ENCODE peak calls at places on chromosomes 16 and 17, in ten cellular contexts. D is colonic mucosa; B is H1; X is heart right ventricle; Z is CD8-positive, alpha-beta memory T cell; V is breast epithelium; T is H9; U is body of pancreas; A is psoas muscle; P is GM12878. N is an unnamed sample.

GRCh38 chr16:57123216-57123968 is 31.0 kb downstream of the CPNE2 start:
- DNase-seq in D (no peak), B (no peak), X (no peak), Z (no peak), V (no peak), T (no peak), U (no peak), A (no peak), P (no peak), N (no peak)

GRCh38 chr16:18050777-18051176 is 285.8 kb downstream of the NPIPA8 start:
- DNase-seq in D (no peak), B (no peak), X (no peak), Z (no peak), V (no peak), T (no peak), U (no peak), A (no peak), P (no peak), N (no peak)

GRCh38 chr17:21275047-21275578 is 9.4 kb upstream of the MAP2K3 start:
- DNase-seq in D (no peak), B (no peak), X (no peak), Z (no peak), V (no peak), T (no peak), U (no peak), A (no peak), P (no peak), N (no peak)

GRCh38 chr16:71526111-71526998 is at the start of gene CHST4:
- DNase-seq in D (no peak), B (peak; percentile 82), X (no peak), Z (no peak), V (no peak), T (peak; percentile 94), U (no peak), A (peak; percentile 13), P (no peak), N (no peak)

GRCh38 chr16:80084614-80085013 is 456.2 kb upstream of the DYNLRB2 start:
- DNase-seq in D (peak; percentile 32), B (peak; percentile 36), X (peak; percentile 46), Z (no peak), V (no peak), T (peak; percentile 76), U (peak; percentile 52), A (peak; percentile 13), P (no peak), N (no peak)

GRCh38 chr16:66036775-66037715 is 329.4 kb upstream of the CDH5 start:
- DNase-seq in D (no peak), B (no peak), X (no peak), Z (no peak), V (no peak), T (no peak), U (no peak), A (peak; percentile 42), P (no peak), N (no peak)

GRCh38 chr17:74290340-74290739 is 16.3 kb downstream of the DNAI2 start:
- DNase-seq in D (no peak), B (no peak), X (no peak), Z (no peak), V (no peak), T (no peak), U (no peak), A (no peak), P (no peak), N (no peak)

GRCh38 chr17:81822312-81822637 is 10.8 kb downstream of the MCRIP1 start:
- DNase-seq in D (no peak), B (no peak), X (no peak), Z (no peak), V (no peak), T (no peak), U (no peak), A (no peak), P (no peak), N (no peak)

GRCh38 chr16:90010676-90011075 is 8.6 kb downstream of the DBNDD1 start:
- DNase-seq in D (no peak), B (no peak), X (no peak), Z (no peak), V (no peak), T (no peak), U (no peak), A (no peak), P (no peak), N (no peak)

GRCh38 chr17:80605326-80606066 is 60.9 kb downstream of the RPTOR start:
- DNase-seq in D (no peak), B (no peak), X (no peak), Z (no peak), V (no peak), T (no peak), U (no peak), A (no peak), P (peak; percentile 85), N (no peak)

GRCh38 chr16:77657016-77657415 is 65.3 kb upstream of the NUDT7 start:
- DNase-seq in D (no peak), B (no peak), X (no peak), Z (no peak), V (no peak), T (peak; percentile 69), U (no peak), A (no peak), P (no peak), N (no peak)

GRCh38 chr17:65547253-65547670 is 14.2 kb downstream of the AXIN2 start:
- DNase-seq in D (peak; percentile 95), B (no peak), X (peak; percentile 65), Z (no peak), V (no peak), T (no peak), U (peak; percentile 79), A (peak; percentile 44), P (no peak), N (no peak)

GRCh38 chr16:22424161-22424937 is 49.9 kb upstream of the CDR2 start:
- DNase-seq in D (no peak), B (no peak), X (no peak), Z (no peak), V (no peak), T (no peak), U (peak; percentile 87), A (peak; percentile 74), P (no peak), N (no peak)

GRCh38 chr16:3977376-3977775 is 96.9 kb upstream of the CREBBP start:
- DNase-seq in D (no peak), B (no peak), X (no peak), Z (no peak), V (no peak), T (no peak), U (no peak), A (no peak), P (no peak), N (no peak)

GRCh38 chr17:47895254-47895855 is 681 bp upstream of the SP2 start:
- DNase-seq in D (peak; percentile 55), B (no peak), X (no peak), Z (no peak), V (no peak), T (no peak), U (peak; percentile 37), A (peak; percentile 39), P (no peak), N (peak; percentile 64)

GRCh38 chr17:31595076-31595475 is 203.6 kb downstream of the RAB11FIP4 start:
- DNase-seq in D (no peak), B (no peak), X (no peak), Z (no peak), V (no peak), T (no peak), U (no peak), A (no peak), P (no peak), N (no peak)

GRCh38 chr16:85923153-85924021 is 24.4 kb downstream of the IRF8 start:
- DNase-seq in D (no peak), B (no peak), X (no peak), Z (no peak), V (no peak), T (no peak), U (no peak), A (no peak), P (no peak), N (no peak)

DNA sequence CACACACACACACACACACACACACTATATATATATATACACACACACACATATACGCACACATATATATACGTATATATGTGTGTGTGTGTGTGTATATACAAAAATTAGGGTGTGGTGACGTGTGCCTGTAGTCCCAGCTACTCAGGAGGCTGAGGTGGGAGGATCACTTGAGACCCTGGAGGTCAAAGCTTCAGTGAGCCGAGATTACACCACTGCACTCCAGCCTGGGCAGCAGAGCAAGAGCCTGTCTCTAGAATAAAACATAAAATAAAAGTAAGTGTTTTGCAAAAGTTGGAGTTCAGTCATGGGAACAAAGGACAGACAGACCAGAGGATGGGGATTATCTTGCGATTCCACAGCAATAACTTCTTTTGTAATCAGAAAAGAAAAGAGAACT is 10.8 kb downstream of the NUPR1 start:
- DNase-seq in D (no peak), B (no peak), X (no peak), Z (no peak), V (no peak), T (no peak), U (no peak), A (no peak), P (no peak), N (no peak)
- H3K27ac ChIP-seq in D (no peak overlapping the region), B (no peak overlapping the region), X (no peak overlapping the region), Z (no peak overlapping the region), V (no peak overlapping the region), T (no peak overlapping the region), U (peak overlapping the region; percentile 86), A (no peak overlapping the region), P (no peak overlapping the region), N (no peak overlapping the region)

GRCh38 chr17:59377410-59377809 is 46.0 kb downstream of the YPEL2 start:
- DNase-seq in D (no peak), B (no peak), X (no peak), Z (no peak), V (no peak), T (no peak), U (no peak), A (no peak), P (no peak), N (no peak)
- H3K4me1 ChIP-seq in D (peaks cover 46% of the 10 kb centered on the region), B (peaks cover 1% of the 10 kb centered on the region), X (peaks cover 98% of the 10 kb centered on the region), Z (peaks cover 41% of the 10 kb centered on the region), V (peaks cover 7% of the 10 kb centered on the region), T (peaks cover 1% of the 10 kb centered on the region), U (peaks cover 64% of the 10 kb centered on the region), A (peaks cover 96% of the 10 kb centered on the region), P (peaks cover 45% of the 10 kb centered on the region), N (peaks cover 97% of the 10 kb centered on the region)

DNA sequence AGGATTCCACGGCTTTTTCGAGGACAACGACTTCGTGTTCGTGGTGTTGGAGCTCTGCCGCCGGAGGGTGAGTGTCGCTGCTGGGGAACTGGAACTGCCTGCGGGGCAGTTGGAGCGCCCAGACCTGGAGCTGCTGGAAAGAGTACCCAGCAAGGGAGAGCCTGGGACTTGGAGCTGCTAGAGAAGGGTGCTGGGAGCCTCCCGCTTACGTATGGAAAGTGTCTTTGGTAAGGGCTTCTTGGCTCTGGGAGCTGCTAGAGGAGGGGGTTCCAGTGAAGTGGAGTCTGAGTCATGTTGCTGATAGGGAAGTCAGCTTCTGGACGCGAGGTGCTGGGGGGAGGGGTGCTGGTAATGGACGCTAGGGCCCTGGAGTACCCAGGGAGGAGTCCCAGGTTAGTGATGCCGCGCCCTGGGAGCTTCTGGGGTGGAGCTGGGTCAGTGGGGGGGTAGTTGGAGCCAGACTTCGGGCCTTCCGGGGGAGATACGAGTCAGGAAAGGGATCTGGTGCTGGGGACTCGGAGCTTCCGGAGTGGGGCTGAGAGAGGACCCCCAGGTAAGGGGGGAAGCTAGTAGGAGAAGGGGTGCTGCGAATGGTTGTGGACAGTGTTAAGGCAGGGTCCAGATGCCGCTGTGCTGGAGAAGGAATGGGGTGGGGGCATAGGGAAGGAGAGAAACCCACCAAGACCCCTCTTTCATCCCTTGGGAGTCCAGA is 741 bp downstream of the PLK1 start:
- DNase-seq in D (peak; percentile 78), B (no peak), X (no peak), Z (no peak), V (no peak), T (peak; percentile 41), U (no peak), A (no peak), P (no peak), N (no peak)
- H3K27ac ChIP-seq in D (no peak overlapping the region), B (peak overlapping the region; percentile 35), X (peak overlapping the region; percentile 32), Z (peak overlapping the region; percentile 75), V (no peak overlapping the region), T (no peak overlapping the region), U (no peak overlapping the region), A (no peak overlapping the region), P (peak overlapping the region; percentile 85), N (no peak overlapping the region)

GRCh38 chr17:41652461-41652960 is 28.1 kb upstream of the KRT17 start:
- DNase-seq in D (no peak), B (no peak), X (no peak), Z (no peak), V (no peak), T (no peak), U (no peak), A (no peak), P (no peak), N (peak; percentile 62)
- H3K4me1 ChIP-seq in D (peaks cover 34% of the 10 kb centered on the region), B (peaks cover 17% of the 10 kb centered on the region), X (no peaks in the 10 kb centered on the region), Z (peaks cover 14% of the 10 kb centered on the region), V (peaks cover 49% of the 10 kb centered on the region), T (no peaks in the 10 kb centered on the region), U (peaks cover 44% of the 10 kb centered on the region), A (peaks cover 9% of the 10 kb centered on the region), P (peaks cover 9% of the 10 kb centered on the region), N (peaks cover 7% of the 10 kb centered on the region)